ENCODE peak calls at places on chromosomes 6 and 20, in seven cellular contexts. W is GM23248, G is HCT116, F is PC-3, X is GM23338, I is neural progenitor cell, Z is MM.1S. J is an unnamed sample. For H3K27me3, the result is how much of the 10 kb centered on the place peaks cover.

GRCh38 chr20:25859649-25860530 is 163.2 kb upstream of the ZNF337 start:
- DNase-seq in W (peak), G (no peak), F (peak), X (peak), I (peak), Z (peak), J (peak)

GRCh38 chr20:18754030-18754659 is 59.4 kb upstream of the SCP2D1 start:
- DNase-seq in W (no peak), G (no peak), F (no peak), X (no peak), I (no peak), Z (peak), J (no peak)

GRCh38 chr6:104357928-104358327 is 501.8 kb downstream of the HACE1 start:
- DNase-seq in W (no peak), G (no peak), F (no peak), X (no peak), I (no peak), Z (no peak), J (no peak)

GRCh38 chr6:169035381-169036280 is 218.0 kb downstream of the THBS2 start:
- DNase-seq in W (peak), G (no peak), F (peak), X (no peak), I (no peak), Z (no peak), J (peak)

GRCh38 chr6:49570474-49571079 is 20.1 kb downstream of the C6orf141 start:
- DNase-seq in W (peak), G (no peak), F (peak), X (no peak), I (no peak), Z (no peak), J (no peak)

GRCh38 chr20:35134900-35135299 is 12.2 kb downstream of the EDEM2 start:
- DNase-seq in W (no peak), G (no peak), F (no peak), X (no peak), I (no peak), Z (no peak), J (no peak)

GRCh38 chr6:77879527-77879926 is 226.7 kb downstream of the MEI4 start:
- DNase-seq in W (no peak), G (no peak), F (no peak), X (no peak), I (no peak), Z (no peak), J (no peak)

GRCh38 chr6:69719602-69720193 is 77.1 kb downstream of the LMBRD1 start:
- DNase-seq in W (peak), G (peak), F (peak), X (peak), I (peak), Z (peak), J (peak)

GRCh38 chr20:36341331-36342020 is 35.3 kb downstream of the DLGAP4 start:
- DNase-seq in W (no peak), G (no peak), F (no peak), X (no peak), I (no peak), Z (no peak), J (no peak)

GRCh38 chr20:14566505-14566904 is 229.1 kb upstream of the FLRT3 start:
- DNase-seq in W (peak), G (no peak), F (peak), X (no peak), I (no peak), Z (no peak), J (peak)

GRCh38 chr6:102812242-102812641 is 1418.7 kb downstream of the GRIK2 start:
- DNase-seq in W (no peak), G (no peak), F (peak), X (no peak), I (no peak), Z (no peak), J (no peak)

GRCh38 chr6:31776563-31776960 is 566 bp downstream of the VWA7 start:
- DNase-seq in W (peak), G (no peak), F (peak), X (peak), I (no peak), Z (no peak), J (no peak)

GRCh38 chr6:71127374-71127773 is 161.2 kb upstream of the OGFRL1 start:
- DNase-seq in W (no peak), G (no peak), F (no peak), X (no peak), I (peak), Z (no peak), J (no peak)

GRCh38 chr20:24575811-24576210 is 106.4 kb downstream of the SYNDIG1 start:
- DNase-seq in W (no peak), G (no peak), F (no peak), X (no peak), I (no peak), Z (no peak), J (no peak)

GRCh38 chr20:49672109-49672681 is 41.5 kb downstream of the B4GALT5 start:
- DNase-seq in W (no peak), G (no peak), F (no peak), X (no peak), I (no peak), Z (no peak), J (no peak)

GRCh38 chr6:162343196-162343901 is 384.2 kb downstream of the PRKN start:
- DNase-seq in W (peak), G (peak), F (no peak), X (peak), I (peak), Z (no peak), J (no peak)

GRCh38 chr6:56851541-56852248 is 103.2 kb upstream of the BEND6 start:
- DNase-seq in W (peak), G (no peak), F (peak), X (peak), I (peak), Z (peak), J (peak)

GRCh38 chr6:142429195-142429594 is 127.4 kb downstream of the ADGRG6 start:
- DNase-seq in W (peak), G (no peak), F (peak), X (no peak), I (no peak), Z (no peak), J (no peak)

GRCh38 chr20:49147269-49147668 is 40.9 kb downstream of the STAU1 start:
- DNase-seq in W (no peak), G (no peak), F (no peak), X (no peak), I (no peak), Z (no peak), J (no peak)

GRCh38 chr20:24672886-24673677 is 203.7 kb downstream of the SYNDIG1 start:
- DNase-seq in W (peak), G (no peak), F (peak), X (no peak), I (no peak), Z (no peak), J (no peak)

GRCh38 chr6:107318100-107318736 is 141.1 kb downstream of the PDSS2 start:
- DNase-seq in W (peak), G (peak), F (peak), X (peak), I (peak), Z (peak), J (peak)

GRCh38 chr20:34862724-34863123 is 9.9 kb downstream of the GGT7 start:
- DNase-seq in W (no peak), G (no peak), F (no peak), X (no peak), I (no peak), Z (no peak), J (no peak)

GRCh38 chr6:11096109-11096508 is 2.5 kb downstream of the SMIM13 start:
- DNase-seq in W (peak), G (peak), F (peak), X (peak), I (peak), Z (no peak), J (peak)

GRCh38 chr20:8756410-8756809 is 312.5 kb upstream of the PLCB4 start:
- DNase-seq in W (peak), G (peak), F (peak), X (no peak), I (no peak), Z (no peak), J (peak)

GRCh38 chr20:50475879-50476292 is 34.3 kb upstream of the PTPN1 start:
- DNase-seq in W (peak), G (no peak), F (peak), X (no peak), I (no peak), Z (no peak), J (no peak)

GRCh38 chr20:48350291-48350988 is 477.4 kb downstream of the PREX1 start:
- DNase-seq in W (no peak), G (no peak), F (no peak), X (peak), I (peak), Z (no peak), J (no peak)

GRCh38 chr6:42783876-42784738 is 2.3 kb downstream of the BICRAL start:
- DNase-seq in W (peak), G (no peak), F (peak), X (no peak), I (no peak), Z (no peak), J (no peak)

GRCh38 chr6:52109073-52109635 is 21.7 kb upstream of the PKHD1 start:
- DNase-seq in W (no peak), G (no peak), F (peak), X (no peak), I (no peak), Z (no peak), J (no peak)

GRCh38 chr6:31882344-31882743 is 3.5 kb upstream of the SLC44A4 start:
- DNase-seq in W (peak), G (no peak), F (no peak), X (no peak), I (no peak), Z (no peak), J (no peak)

GRCh38 chr6:51855310-51856082 is 231.9 kb downstream of the PKHD1 start:
- DNase-seq in W (peak), G (peak), F (peak), X (peak), I (peak), Z (peak), J (peak)

GRCh38 chr6:128520436-128521301 is at the start of gene PTPRK:
- DNase-seq in W (peak), G (peak), F (peak), X (peak), I (peak), Z (peak), J (peak)

GRCh38 chr6:34234667-34235604 is 1.7 kb upstream of the HMGA1 start:
- DNase-seq in W (no peak), G (no peak), F (no peak), X (peak), I (peak), Z (no peak), J (peak)

GRCh38 chr20:15927893-15928650 is 645.2 kb downstream of the KIF16B start:
- DNase-seq in W (no peak), G (no peak), F (peak), X (no peak), I (no peak), Z (no peak), J (no peak)

GRCh38 chr20:33781133-33781532 is 30.0 kb upstream of the CHMP4B start:
- DNase-seq in W (no peak), G (no peak), F (no peak), X (no peak), I (no peak), Z (no peak), J (no peak)

GRCh38 chr6:107784669-107785068 is 39.4 kb downstream of the SCML4 start:
- DNase-seq in W (peak), G (no peak), F (no peak), X (no peak), I (no peak), Z (no peak), J (no peak)

GRCh38 chr6:39870950-39871349 is 63.3 kb downstream of the MOCS1 start:
- DNase-seq in W (no peak), G (no peak), F (no peak), X (peak), I (no peak), Z (no peak), J (no peak)

GRCh38 chr6:23735151-23735550 is 390.9 kb upstream of the NRSN1 start:
- DNase-seq in W (peak), G (no peak), F (peak), X (no peak), I (no peak), Z (no peak), J (no peak)
- TF ChIP-seq EZH2phosphoT487 in W (no peak), G (no peak), F (no peak), X (no peak), I (no peak), Z (no peak), J (no peak)

GRCh38 chr6:48281217-48281616 is 170.2 kb upstream of the PTCHD4 start:
- DNase-seq in W (no peak), G (no peak), F (no peak), X (no peak), I (no peak), Z (no peak), J (no peak)
- H3K27me3 ChIP-seq in W (under half), G (under half), F (under half), X (under half), I (under half), Z (under half), J (under half)

GRCh38 chr6:132764370-132764769 is 6.7 kb upstream of the VNN2 start:
- DNase-seq in W (peak), G (no peak), F (peak), X (peak), I (peak), Z (no peak), J (peak)
- TF ChIP-seq EZH2phosphoT487 in W (no peak), G (no peak), F (no peak), X (no peak), I (no peak), Z (no peak), J (no peak)

GRCh38 chr20:63059684-63060056 is 52.9 kb upstream of the BHLHE23 start:
- DNase-seq in W (no peak), G (no peak), F (no peak), X (no peak), I (no peak), Z (no peak), J (no peak)

GRCh38 chr20:63061051-63061531 is 54.3 kb upstream of the BHLHE23 start:
- DNase-seq in W (no peak), G (no peak), F (no peak), X (no peak), I (no peak), Z (no peak), J (no peak)

GRCh38 chr20:63057133-63058117 is 50.7 kb upstream of the BHLHE23 start:
- DNase-seq in W (peak), G (no peak), F (no peak), X (no peak), I (no peak), Z (no peak), J (no peak)

GRCh38 chr20:63060057-63060991 is 53.6 kb upstream of the BHLHE23 start:
- DNase-seq in W (peak), G (no peak), F (peak), X (no peak), I (no peak), Z (no peak), J (no peak)

GRCh38 chr20:63058696-63059335 is 52.1 kb upstream of the BHLHE23 start:
- DNase-seq in W (no peak), G (no peak), F (no peak), X (no peak), I (no peak), Z (no peak), J (no peak)
- H3K27me3 ChIP-seq in W (under half), G (under half), F (under half), X (under half), I (under half), Z (half or more), J (under half)

DNA sequence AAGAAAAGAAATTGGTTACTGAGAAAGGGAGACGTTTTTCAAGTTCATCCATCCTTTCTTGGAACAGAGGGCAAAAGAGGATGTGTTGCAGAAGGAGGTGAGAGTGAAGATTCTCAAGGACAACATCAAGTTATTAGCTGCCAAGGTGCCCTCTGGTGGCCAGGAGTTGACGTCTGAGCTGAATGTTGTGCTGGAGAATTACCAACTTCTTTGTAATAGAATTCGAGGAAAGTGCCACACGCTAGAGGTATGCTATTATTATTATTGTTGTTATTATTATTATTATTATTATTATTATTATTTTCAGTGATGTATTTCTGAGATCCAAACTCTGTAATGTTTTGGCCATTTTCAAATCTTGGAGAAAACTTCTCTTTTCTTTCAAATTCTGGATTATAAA is 197.0 kb downstream of the UTRN start:
- DNase-seq in W (peak), G (peak), F (peak), X (peak), I (peak), Z (peak), J (peak)
- TF ChIP-seq EZH2phosphoT487 in W (no peak), G (no peak), F (no peak), X (no peak), I (no peak), Z (no peak), J (no peak)

DNA sequence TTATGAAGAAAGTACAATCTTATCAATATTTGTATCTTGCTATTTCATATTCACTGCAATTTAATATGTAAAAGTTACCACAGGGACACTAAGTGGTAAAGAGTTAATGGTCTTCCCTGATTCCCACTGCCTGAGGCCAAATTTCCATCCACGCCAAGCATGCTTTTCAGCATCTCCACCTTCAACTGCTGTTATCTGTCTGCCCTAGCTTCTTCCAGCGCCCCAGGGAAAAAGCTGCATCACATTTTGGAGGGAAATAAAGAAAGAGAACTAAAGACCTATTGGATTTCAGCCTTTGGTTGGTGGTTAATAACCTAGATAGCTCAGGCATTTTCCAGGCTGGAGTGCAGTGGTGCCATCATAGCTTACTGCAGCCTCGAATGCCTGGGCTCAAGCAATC is 61.3 kb upstream of the NKX2-2 start:
- DNase-seq in W (no peak), G (no peak), F (no peak), X (no peak), I (no peak), Z (no peak), J (no peak)
- H3K27me3 ChIP-seq in W (under half), G (half or more), F (half or more), X (under half), I (under half), Z (under half), J (under half)

GRCh38 chr6:19719691-19720127 is 117.5 kb upstream of the ID4 start:
- DNase-seq in W (peak), G (no peak), F (no peak), X (peak), I (peak), Z (no peak), J (no peak)

DNA sequence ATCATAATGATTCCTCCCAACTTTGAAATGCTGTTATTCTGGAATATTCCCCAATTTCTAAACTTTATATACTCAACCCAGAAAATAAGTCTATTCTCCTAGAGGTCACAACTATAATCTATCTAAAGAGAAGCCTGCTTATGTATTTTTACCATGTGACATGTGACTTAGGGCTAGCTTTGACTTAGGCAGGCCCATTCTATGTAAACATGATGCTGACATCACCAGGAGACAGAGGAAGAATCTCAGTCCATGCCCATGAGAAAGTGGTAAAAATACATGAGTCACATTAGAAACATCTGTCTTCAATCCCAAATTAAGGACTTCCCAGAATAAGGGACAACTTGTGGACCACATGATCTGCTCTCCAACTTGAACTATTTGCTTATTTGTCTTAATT is 113.6 kb upstream of the ID4 start:
- DNase-seq in W (peak), G (no peak), F (peak), X (no peak), I (no peak), Z (no peak), J (peak)
- TF ChIP-seq EZH2phosphoT487 in W (no peak), G (no peak), F (no peak), X (no peak), I (no peak), Z (no peak), J (no peak)

J was measured in hepatocyte.